ENCODE peak calls at places on chromosomes 13 and 19, in five cellular contexts. One of them, this sample, is unnamed.

GRCh38 chr19:49073514-49074378 is 1.2 kb upstream of the KCNA7 start:
- DNase-seq in bronchial epithelial cell: no peak
- DNase-seq in fibroblast of mammary gland: peak
- DNase-seq in mucosa of descending colon: no peak
- DNase-seq in myocyte: peak
- DNase-seq in this sample: no peak

GRCh38 chr13:50015750-50016149 is 506 bp downstream of the KCNRG start:
- DNase-seq in bronchial epithelial cell: no peak
- DNase-seq in fibroblast of mammary gland: no peak
- DNase-seq in mucosa of descending colon: no peak
- DNase-seq in myocyte: no peak
- DNase-seq in this sample: no peak

GRCh38 chr19:3604987-3605343 is 1.7 kb downstream of the TBXA2R start:
- DNase-seq in bronchial epithelial cell: no peak
- DNase-seq in fibroblast of mammary gland: no peak
- DNase-seq in mucosa of descending colon: no peak
- DNase-seq in myocyte: no peak
- DNase-seq in this sample: no peak

GRCh38 chr19:10514211-10515145 is 2.8 kb downstream of the S1PR5 start:
- DNase-seq in bronchial epithelial cell: no peak
- DNase-seq in fibroblast of mammary gland: no peak
- DNase-seq in mucosa of descending colon: no peak
- DNase-seq in myocyte: no peak
- DNase-seq in this sample: no peak

GRCh38 chr19:37907735-37908066 is 693 bp downstream of the SIPA1L3 start:
- DNase-seq in bronchial epithelial cell: no peak
- DNase-seq in fibroblast of mammary gland: no peak
- DNase-seq in mucosa of descending colon: no peak
- DNase-seq in myocyte: no peak
- DNase-seq in this sample: no peak

GRCh38 chr13:99357920-99358319 is 50.7 kb upstream of the GPR183 start:
- DNase-seq in bronchial epithelial cell: no peak
- DNase-seq in fibroblast of mammary gland: no peak
- DNase-seq in mucosa of descending colon: no peak
- DNase-seq in myocyte: no peak
- DNase-seq in this sample: no peak

GRCh38 chr13:94825507-94825906 is 113.2 kb upstream of the SOX21 start:
- DNase-seq in bronchial epithelial cell: no peak
- DNase-seq in fibroblast of mammary gland: peak
- DNase-seq in mucosa of descending colon: no peak
- DNase-seq in myocyte: peak
- DNase-seq in this sample: no peak

GRCh38 chr13:77674802-77675201 is 22.7 kb upstream of the SLAIN1 start:
- DNase-seq in bronchial epithelial cell: no peak
- DNase-seq in fibroblast of mammary gland: no peak
- DNase-seq in mucosa of descending colon: no peak
- DNase-seq in myocyte: no peak
- DNase-seq in this sample: no peak

GRCh38 chr13:26847281-26847680 is 86.7 kb upstream of the GPR12 start:
- DNase-seq in bronchial epithelial cell: no peak
- DNase-seq in fibroblast of mammary gland: no peak
- DNase-seq in mucosa of descending colon: no peak
- DNase-seq in myocyte: no peak
- DNase-seq in this sample: no peak

GRCh38 chr13:97307882-97308624 is 85.9 kb downstream of the MBNL2 start:
- DNase-seq in bronchial epithelial cell: peak
- DNase-seq in fibroblast of mammary gland: peak
- DNase-seq in mucosa of descending colon: no peak
- DNase-seq in myocyte: peak
- DNase-seq in this sample: no peak

GRCh38 chr13:79549355-79550106 is 68.6 kb downstream of the NDFIP2 start:
- DNase-seq in bronchial epithelial cell: no peak
- DNase-seq in fibroblast of mammary gland: no peak
- DNase-seq in mucosa of descending colon: no peak
- DNase-seq in myocyte: no peak
- DNase-seq in this sample: no peak

GRCh38 chr13:100491164-100491847 is 97.3 kb downstream of the GGACT start:
- DNase-seq in bronchial epithelial cell: no peak
- DNase-seq in fibroblast of mammary gland: peak
- DNase-seq in mucosa of descending colon: no peak
- DNase-seq in myocyte: peak
- DNase-seq in this sample: no peak

GRCh38 chr19:24033962-24034342 is 53.0 kb upstream of the ZNF254 start:
- DNase-seq in bronchial epithelial cell: peak
- DNase-seq in fibroblast of mammary gland: peak
- DNase-seq in mucosa of descending colon: peak
- DNase-seq in myocyte: peak
- DNase-seq in this sample: peak

GRCh38 chr13:101627556-101627943 is 175.1 kb downstream of the ITGBL1 start:
- DNase-seq in bronchial epithelial cell: no peak
- DNase-seq in fibroblast of mammary gland: peak
- DNase-seq in mucosa of descending colon: no peak
- DNase-seq in myocyte: no peak
- DNase-seq in this sample: no peak

GRCh38 chr13:91459485-91459884 is 61.1 kb downstream of the GPC5 start:
- DNase-seq in bronchial epithelial cell: no peak
- DNase-seq in fibroblast of mammary gland: no peak
- DNase-seq in mucosa of descending colon: no peak
- DNase-seq in myocyte: no peak
- DNase-seq in this sample: no peak

GRCh38 chr19:18419195-18419698 is at the start of gene SSBP4:
- DNase-seq in bronchial epithelial cell: no peak
- DNase-seq in fibroblast of mammary gland: peak
- DNase-seq in mucosa of descending colon: peak
- DNase-seq in myocyte: peak
- DNase-seq in this sample: no peak

GRCh38 chr13:26584713-26585112 is 27.2 kb downstream of the WASF3 start:
- DNase-seq in bronchial epithelial cell: no peak
- DNase-seq in fibroblast of mammary gland: peak
- DNase-seq in mucosa of descending colon: no peak
- DNase-seq in myocyte: peak
- DNase-seq in this sample: no peak

GRCh38 chr19:12647490-12648071 is 19.0 kb downstream of the MAN2B1 start:
- DNase-seq in bronchial epithelial cell: peak
- DNase-seq in fibroblast of mammary gland: no peak
- DNase-seq in mucosa of descending colon: peak
- DNase-seq in myocyte: no peak
- DNase-seq in this sample: no peak

GRCh38 chr13:88246239-88246638 is 575.1 kb downstream of the SLITRK5 start:
- DNase-seq in bronchial epithelial cell: peak
- DNase-seq in fibroblast of mammary gland: no peak
- DNase-seq in mucosa of descending colon: no peak
- DNase-seq in myocyte: no peak
- DNase-seq in this sample: no peak

This sample was measured in epithelial cell of prostate.